ENCODE peak calls at places on chromosomes 3 and 15, in seven cellular contexts. One of them, this sample, is unnamed.

GRCh38 chr3:139264375-139264774 is 79.4 kb upstream of the MRPS22 start:
- DNase-seq in transverse colon: no peak
- DNase-seq in stomach: no peak
- DNase-seq in SK-N-SH: no peak
- DNase-seq in sigmoid colon: no peak
- DNase-seq in GM23338: no peak
- DNase-seq in prostate gland: no peak
- DNase-seq in this sample: no peak

GRCh38 chr3:37608061-37608702 is 253.5 kb upstream of the CTDSPL start:
- DNase-seq in transverse colon: no peak
- DNase-seq in stomach: no peak
- DNase-seq in SK-N-SH: no peak
- DNase-seq in sigmoid colon: no peak
- DNase-seq in GM23338: no peak
- DNase-seq in prostate gland: peak
- DNase-seq in this sample: no peak

GRCh38 chr3:179688847-179689246 is 36.0 kb downstream of the USP13 start:
- DNase-seq in transverse colon: no peak
- DNase-seq in stomach: no peak
- DNase-seq in SK-N-SH: no peak
- DNase-seq in sigmoid colon: no peak
- DNase-seq in GM23338: no peak
- DNase-seq in prostate gland: no peak
- DNase-seq in this sample: no peak

GRCh38 chr15:52652984-52653383 is 26.2 kb downstream of the ATOSA start:
- DNase-seq in transverse colon: peak
- DNase-seq in stomach: no peak
- DNase-seq in SK-N-SH: no peak
- DNase-seq in sigmoid colon: no peak
- DNase-seq in GM23338: no peak
- DNase-seq in prostate gland: no peak
- DNase-seq in this sample: no peak

GRCh38 chr3:152564454-152564853 is 270.5 kb upstream of the P2RY1 start:
- DNase-seq in transverse colon: no peak
- DNase-seq in stomach: no peak
- DNase-seq in SK-N-SH: no peak
- DNase-seq in sigmoid colon: no peak
- DNase-seq in GM23338: no peak
- DNase-seq in prostate gland: no peak
- DNase-seq in this sample: no peak

GRCh38 chr3:55984631-55985030 is 483.6 kb downstream of the ERC2 start:
- DNase-seq in transverse colon: no peak
- DNase-seq in stomach: no peak
- DNase-seq in SK-N-SH: no peak
- DNase-seq in sigmoid colon: no peak
- DNase-seq in GM23338: no peak
- DNase-seq in prostate gland: no peak
- DNase-seq in this sample: no peak

GRCh38 chr15:71975816-71976150 is 142.2 kb downstream of the MYO9A start:
- DNase-seq in transverse colon: no peak
- DNase-seq in stomach: no peak
- DNase-seq in SK-N-SH: no peak
- DNase-seq in sigmoid colon: no peak
- DNase-seq in GM23338: no peak
- DNase-seq in prostate gland: no peak
- DNase-seq in this sample: no peak

GRCh38 chr3:38730281-38730680 is 80.8 kb upstream of the SCN5A start:
- DNase-seq in transverse colon: no peak
- DNase-seq in stomach: no peak
- DNase-seq in SK-N-SH: no peak
- DNase-seq in sigmoid colon: no peak
- DNase-seq in GM23338: no peak
- DNase-seq in prostate gland: no peak
- DNase-seq in this sample: no peak

GRCh38 chr15:70042553-70043214 is 55.0 kb downstream of the TLE3 start:
- DNase-seq in transverse colon: no peak
- DNase-seq in stomach: no peak
- DNase-seq in SK-N-SH: no peak
- DNase-seq in sigmoid colon: no peak
- DNase-seq in GM23338: no peak
- DNase-seq in prostate gland: no peak
- DNase-seq in this sample: no peak

GRCh38 chr15:67127925-67128324 is 62.5 kb downstream of the SMAD3 start:
- DNase-seq in transverse colon: no peak
- DNase-seq in stomach: no peak
- DNase-seq in SK-N-SH: no peak
- DNase-seq in sigmoid colon: no peak
- DNase-seq in GM23338: no peak
- DNase-seq in prostate gland: no peak
- DNase-seq in this sample: no peak

GRCh38 chr15:84749111-84749991 is 959 bp downstream of the ZNF592 start:
- DNase-seq in transverse colon: peak
- DNase-seq in stomach: peak
- DNase-seq in SK-N-SH: peak
- DNase-seq in sigmoid colon: peak
- DNase-seq in GM23338: peak
- DNase-seq in prostate gland: peak
- DNase-seq in this sample: no peak

GRCh38 chr3:172132721-172133311 is 93.4 kb downstream of the FNDC3B start:
- DNase-seq in transverse colon: no peak
- DNase-seq in stomach: no peak
- DNase-seq in SK-N-SH: no peak
- DNase-seq in sigmoid colon: no peak
- DNase-seq in GM23338: no peak
- DNase-seq in prostate gland: no peak
- DNase-seq in this sample: no peak

GRCh38 chr3:59425942-59426341 is 376.1 kb upstream of the CFAP20DC start:
- DNase-seq in transverse colon: no peak
- DNase-seq in stomach: no peak
- DNase-seq in SK-N-SH: no peak
- DNase-seq in sigmoid colon: no peak
- DNase-seq in GM23338: no peak
- DNase-seq in prostate gland: no peak
- DNase-seq in this sample: no peak

GRCh38 chr3:172060234-172060633 is 20.9 kb downstream of the FNDC3B start:
- DNase-seq in transverse colon: no peak
- DNase-seq in stomach: no peak
- DNase-seq in SK-N-SH: no peak
- DNase-seq in sigmoid colon: no peak
- DNase-seq in GM23338: no peak
- DNase-seq in prostate gland: no peak
- DNase-seq in this sample: no peak

GRCh38 chr3:48042071-48042760 is 26.0 kb upstream of the MAP4 start:
- DNase-seq in transverse colon: no peak
- DNase-seq in stomach: no peak
- DNase-seq in SK-N-SH: no peak
- DNase-seq in sigmoid colon: no peak
- DNase-seq in GM23338: no peak
- DNase-seq in prostate gland: no peak
- DNase-seq in this sample: no peak

GRCh38 chr15:85858586-85859375 is 64.1 kb upstream of the KLHL25 start:
- DNase-seq in transverse colon: peak
- DNase-seq in stomach: peak
- DNase-seq in SK-N-SH: peak
- DNase-seq in sigmoid colon: peak
- DNase-seq in GM23338: peak
- DNase-seq in prostate gland: peak
- DNase-seq in this sample: no peak

GRCh38 chr3:68874551-68875348 is 57.6 kb downstream of the TAFA4 start:
- DNase-seq in transverse colon: no peak
- DNase-seq in stomach: no peak
- DNase-seq in SK-N-SH: no peak
- DNase-seq in sigmoid colon: no peak
- DNase-seq in GM23338: no peak
- DNase-seq in prostate gland: no peak
- DNase-seq in this sample: no peak

GRCh38 chr3:44932986-44933944 is 42.7 kb downstream of the ZDHHC3 start:
- DNase-seq in transverse colon: no peak
- DNase-seq in stomach: no peak
- DNase-seq in SK-N-SH: no peak
- DNase-seq in sigmoid colon: no peak
- DNase-seq in GM23338: no peak
- DNase-seq in prostate gland: no peak
- DNase-seq in this sample: no peak

GRCh38 chr3:123832712-123833397 is 51.3 kb downstream of the MYLK start:
- DNase-seq in transverse colon: no peak
- DNase-seq in stomach: no peak
- DNase-seq in SK-N-SH: no peak
- DNase-seq in sigmoid colon: no peak
- DNase-seq in GM23338: no peak
- DNase-seq in prostate gland: no peak
- DNase-seq in this sample: no peak

GRCh38 chr3:63492464-63492863 is 160.0 kb upstream of the SNTN start:
- DNase-seq in transverse colon: no peak
- DNase-seq in stomach: no peak
- DNase-seq in SK-N-SH: no peak
- DNase-seq in sigmoid colon: no peak
- DNase-seq in GM23338: no peak
- DNase-seq in prostate gland: no peak
- DNase-seq in this sample: no peak

GRCh38 chr3:14452676-14453367 is 50.4 kb downstream of the SLC6A6 start:
- DNase-seq in transverse colon: peak
- DNase-seq in stomach: peak
- DNase-seq in SK-N-SH: no peak
- DNase-seq in sigmoid colon: peak
- DNase-seq in GM23338: no peak
- DNase-seq in prostate gland: peak
- DNase-seq in this sample: no peak

GRCh38 chr3:14453368-14453710 is 50.9 kb downstream of the SLC6A6 start:
- DNase-seq in transverse colon: no peak
- DNase-seq in stomach: no peak
- DNase-seq in SK-N-SH: no peak
- DNase-seq in sigmoid colon: no peak
- DNase-seq in GM23338: no peak
- DNase-seq in prostate gland: no peak
- DNase-seq in this sample: no peak

GRCh38 chr3:14450506-14450905 is 48.1 kb downstream of the SLC6A6 start:
- DNase-seq in transverse colon: no peak
- DNase-seq in stomach: no peak
- DNase-seq in SK-N-SH: no peak
- DNase-seq in sigmoid colon: no peak
- DNase-seq in GM23338: no peak
- DNase-seq in prostate gland: no peak
- DNase-seq in this sample: no peak

GRCh38 chr3:14450922-14451606 is 48.7 kb downstream of the SLC6A6 start:
- DNase-seq in transverse colon: no peak
- DNase-seq in stomach: no peak
- DNase-seq in SK-N-SH: no peak
- DNase-seq in sigmoid colon: no peak
- DNase-seq in GM23338: no peak
- DNase-seq in prostate gland: no peak
- DNase-seq in this sample: no peak

GRCh38 chr3:14451844-14452533 is 49.6 kb downstream of the SLC6A6 start:
- DNase-seq in transverse colon: peak
- DNase-seq in stomach: peak
- DNase-seq in SK-N-SH: no peak
- DNase-seq in sigmoid colon: peak
- DNase-seq in GM23338: no peak
- DNase-seq in prostate gland: peak
- DNase-seq in this sample: no peak
- TF ChIP-seq POLR2AphosphoS5 in transverse colon: peak
- TF ChIP-seq POLR2AphosphoS5 in stomach: peak
- TF ChIP-seq POLR2AphosphoS5 in SK-N-SH: no peak
- TF ChIP-seq POLR2AphosphoS5 in sigmoid colon: no peak
- TF ChIP-seq POLR2AphosphoS5 in GM23338: no peak
- TF ChIP-seq POLR2AphosphoS5 in prostate gland: peak
- TF ChIP-seq POLR2AphosphoS5 in this sample: no peak

DNA sequence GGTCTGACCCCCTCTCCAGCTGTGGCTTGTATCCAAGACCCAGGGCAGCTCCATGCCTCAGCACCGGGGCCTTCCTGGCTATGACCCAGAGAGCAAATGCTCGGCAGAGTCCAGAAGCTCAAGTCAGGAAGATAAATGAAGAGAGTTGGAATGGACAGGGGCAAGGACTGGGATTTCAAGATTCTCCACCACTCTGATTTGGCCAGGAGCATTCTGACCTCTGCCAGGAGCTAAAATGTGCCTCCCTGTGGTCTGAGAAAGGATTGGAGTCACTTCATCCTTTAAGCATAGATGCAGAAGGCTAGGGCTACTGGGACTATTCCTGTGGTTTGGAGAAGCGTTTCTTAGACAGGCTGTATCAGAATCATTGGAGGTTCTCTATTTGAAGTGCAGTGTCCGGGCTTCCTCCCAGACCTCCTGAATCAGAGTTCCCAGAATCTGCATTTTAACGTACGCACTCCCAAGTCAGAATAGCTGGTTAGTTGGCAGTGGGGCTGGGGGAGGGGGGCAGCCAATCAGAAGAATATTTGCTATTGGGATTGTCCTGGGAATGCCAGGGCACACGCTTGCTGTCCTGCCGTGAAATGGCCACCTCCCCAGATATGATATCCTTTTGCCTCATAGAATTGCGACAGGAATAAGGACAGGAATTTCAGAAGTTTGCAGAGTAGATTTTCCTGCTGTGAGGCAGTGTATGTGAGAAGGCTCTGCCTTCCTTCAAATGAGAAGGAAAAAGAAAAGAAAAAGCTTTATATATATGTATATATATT is 57.4 kb downstream of the HRH1 start:
- DNase-seq in transverse colon: no peak
- DNase-seq in stomach: peak
- DNase-seq in SK-N-SH: no peak
- DNase-seq in sigmoid colon: peak
- DNase-seq in GM23338: peak
- DNase-seq in prostate gland: no peak
- DNase-seq in this sample: no peak
- TF ChIP-seq CTCF in transverse colon: no peak
- TF ChIP-seq CTCF in stomach: no peak
- TF ChIP-seq CTCF in SK-N-SH: peak
- TF ChIP-seq CTCF in sigmoid colon: no peak
- TF ChIP-seq CTCF in GM23338: no peak
- TF ChIP-seq CTCF in prostate gland: no peak
- TF ChIP-seq CTCF in this sample: no peak

GRCh38 chr3:113745273-113746068 is 578 bp downstream of the NAA50 start:
- DNase-seq in transverse colon: peak
- DNase-seq in stomach: peak
- DNase-seq in SK-N-SH: peak
- DNase-seq in sigmoid colon: peak
- DNase-seq in GM23338: peak
- DNase-seq in prostate gland: peak
- DNase-seq in this sample: peak
- TF ChIP-seq POLR2AphosphoS5 in transverse colon: peak
- TF ChIP-seq POLR2AphosphoS5 in stomach: peak
- TF ChIP-seq POLR2AphosphoS5 in SK-N-SH: no peak
- TF ChIP-seq POLR2AphosphoS5 in sigmoid colon: peak
- TF ChIP-seq POLR2AphosphoS5 in GM23338: no peak
- TF ChIP-seq POLR2AphosphoS5 in prostate gland: peak
- TF ChIP-seq POLR2AphosphoS5 in this sample: no peak

GRCh38 chr3:82261637-82262036 is 500.2 kb upstream of the GBE1 start:
- DNase-seq in transverse colon: no peak
- DNase-seq in stomach: no peak
- DNase-seq in SK-N-SH: no peak
- DNase-seq in sigmoid colon: no peak
- DNase-seq in GM23338: no peak
- DNase-seq in prostate gland: no peak
- DNase-seq in this sample: no peak
- TF ChIP-seq CTCF in transverse colon: no peak
- TF ChIP-seq CTCF in stomach: no peak
- TF ChIP-seq CTCF in SK-N-SH: no peak
- TF ChIP-seq CTCF in sigmoid colon: no peak
- TF ChIP-seq CTCF in GM23338: no peak
- TF ChIP-seq CTCF in prostate gland: no peak
- TF ChIP-seq CTCF in this sample: no peak